ENCODE peak calls at places on chromosomes 2 and 18, in four cellular contexts. M, W, Z and U are unnamed samples.
A peak's percentile ranks its signal among the peaks of the same experiment; 100 is the strongest.

GRCh38 chr2:230665263-230665691 is 47.4 kb upstream of the CAB39 start:
- DNase-seq in M (no peak), W (no peak), Z (no peak), U (no peak)

GRCh38 chr2:78701546-78701945 is 324.0 kb upstream of the REG3G start:
- DNase-seq in M (no peak), W (peak; percentile 18), Z (no peak), U (no peak)

GRCh38 chr2:157874997-157875719 is 972 bp downstream of the ACVR1 start:
- DNase-seq in M (peak; percentile 66), W (peak; percentile 92), Z (peak; percentile 45), U (peak; percentile 44)

GRCh38 chr2:100842241-100842922 is 22.4 kb downstream of the NPAS2 start:
- DNase-seq in M (no peak), W (no peak), Z (no peak), U (no peak)

GRCh38 chr18:21599585-21600525 is 649 bp downstream of the ESCO1 start:
- DNase-seq in M (peak; percentile 45), W (peak; percentile 3), Z (peak; percentile 66), U (peak; percentile 20)

GRCh38 chr2:70212298-70212948 is 21.6 kb upstream of the C2orf42 start:
- DNase-seq in M (no peak), W (no peak), Z (no peak), U (no peak)

GRCh38 chr2:232488721-232489300 is 1.2 kb upstream of the ECEL1 start:
- DNase-seq in M (no peak), W (no peak), Z (no peak), U (no peak)

GRCh38 chr2:230678018-230678417 is 34.6 kb upstream of the CAB39 start:
- DNase-seq in M (no peak), W (no peak), Z (no peak), U (no peak)

GRCh38 chr18:8293184-8293583 is 316.1 kb upstream of the RAB12 start:
- DNase-seq in M (no peak), W (no peak), Z (no peak), U (no peak)

GRCh38 chr2:120672526-120673204 is 63.0 kb upstream of the GLI2 start:
- DNase-seq in M (no peak), W (no peak), Z (no peak), U (no peak)

GRCh38 chr18:3209859-3210569 is 9.8 kb downstream of the MYOM1 start:
- DNase-seq in M (peak; percentile 71), W (no peak), Z (no peak), U (no peak)

GRCh38 chr2:177393381-177393780 is 808 bp downstream of the AGPS start:
- DNase-seq in M (peak; percentile 62), W (peak; percentile 22), Z (peak; percentile 30), U (no peak)

GRCh38 chr2:220664272-220665107 is 907.6 kb downstream of the EPHA4 start:
- DNase-seq in M (no peak), W (peak; percentile 2), Z (no peak), U (peak; percentile 56)

GRCh38 chr18:43883886-43884285 is 606.6 kb upstream of the SYT4 start:
- DNase-seq in M (no peak), W (no peak), Z (no peak), U (no peak)

GRCh38 chr2:42218712-42219111 is 49.6 kb downstream of the EML4 start:
- DNase-seq in M (no peak), W (no peak), Z (no peak), U (no peak)

GRCh38 chr2:46131-46470 is 204 bp downstream of the FAM110C start:
- DNase-seq in M (no peak), W (no peak), Z (no peak), U (no peak)

GRCh38 chr2:176471949-176472348 is 202.7 kb downstream of the MTX2 start:
- DNase-seq in M (no peak), W (no peak), Z (no peak), U (no peak)

GRCh38 chr2:133411857-133412256 is 156.4 kb downstream of the NCKAP5 start:
- DNase-seq in M (no peak), W (no peak), Z (no peak), U (peak; percentile 72)

GRCh38 chr2:102149644-102150455 is 7.3 kb downstream of the IL1R1 start:
- DNase-seq in M (no peak), W (peak; percentile 58), Z (no peak), U (no peak)

GRCh38 chr18:27785815-27786537 is 391.0 kb downstream of the CDH2 start:
- DNase-seq in M (no peak), W (no peak), Z (no peak), U (no peak)

GRCh38 chr18:55513199-55513598 is 74.8 kb downstream of the TCF4 start:
- DNase-seq in M (no peak), W (peak; percentile 49), Z (no peak), U (no peak)

GRCh38 chr2:54240515-54241219 is 15.4 kb downstream of the TSPYL6 start:
- DNase-seq in M (peak; percentile 34), W (peak; percentile 77), Z (no peak), U (peak; percentile 27)

GRCh38 chr2:95281071-95281470 is 6.8 kb downstream of the PROM2 start:
- DNase-seq in M (no peak), W (no peak), Z (no peak), U (no peak)

GRCh38 chr2:181973379-181973778 is 12.3 kb upstream of the PPP1R1C start:
- DNase-seq in M (no peak), W (no peak), Z (no peak), U (no peak)

GRCh38 chr2:237456200-237456731 is 30.8 kb upstream of the MLPH start:
- DNase-seq in M (peak; percentile 62), W (peak; percentile 91), Z (no peak), U (no peak)

GRCh38 chr2:212227755-212228154 is 310.8 kb downstream of the ERBB4 start:
- DNase-seq in M (peak; percentile 82), W (peak; percentile 79), Z (no peak), U (peak; percentile 95)

DNA sequence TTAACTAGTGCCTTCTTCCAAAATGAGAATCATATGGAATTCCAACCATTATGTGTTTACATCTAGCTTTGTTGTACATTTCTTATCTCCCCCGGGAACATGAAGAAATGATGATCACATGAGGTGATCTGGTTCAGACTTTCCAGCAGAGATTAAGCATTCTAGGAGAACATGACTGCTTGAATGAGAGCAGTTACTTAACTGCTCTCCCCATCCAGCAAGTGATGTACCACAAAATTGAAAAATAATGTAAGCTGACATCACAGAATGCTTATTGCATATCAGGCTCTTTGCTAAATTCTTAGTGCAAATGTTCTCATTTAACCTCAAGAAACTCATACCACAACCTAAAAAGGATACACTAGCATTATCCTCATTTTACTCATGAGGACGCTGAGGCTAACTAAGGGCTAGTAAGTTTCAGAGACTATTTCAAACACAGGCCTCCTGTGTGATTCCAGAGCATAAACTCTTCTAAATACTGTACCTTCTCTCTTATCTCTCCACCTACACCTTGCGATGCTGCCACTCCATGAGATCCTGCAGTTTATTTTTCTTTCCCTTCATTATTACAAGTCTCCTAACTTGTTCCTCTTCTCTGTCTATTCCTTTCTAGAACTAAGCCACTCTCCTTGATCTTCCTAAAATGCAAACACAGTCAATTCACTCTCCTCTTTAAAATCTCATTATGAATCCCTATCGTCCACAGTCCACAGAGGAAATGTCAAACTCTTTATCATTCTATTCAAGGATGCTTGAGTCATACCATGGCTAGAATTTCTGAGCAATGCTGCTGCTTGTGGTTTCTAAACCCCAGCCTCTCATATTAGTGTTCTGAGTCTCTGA is 1224.8 kb upstream of the ZEB2 start:
- DNase-seq in M (peak; percentile 89), W (peak; percentile 99), Z (peak; percentile 29), U (peak; percentile 56)
- H3K4me1 ChIP-seq in M (peaks cover 17% of the 10 kb centered on the region), W (peaks cover 6% of the 10 kb centered on the region), Z (no peaks in the 10 kb centered on the region), U (peaks cover 29% of the 10 kb centered on the region)

GRCh38 chr2:115386465-115386864 is 944.0 kb downstream of the DPP10 start:
- DNase-seq in M (no peak), W (no peak), Z (no peak), U (no peak)
- TF ChIP-seq CTCF in M (no peak), W (no peak), Z (no peak), U (no peak)

GRCh38 chr2:23383087-23383486 is 1.9 kb upstream of the KLHL29 start:
- DNase-seq in M (no peak), W (no peak), Z (no peak), U (no peak)
- TF ChIP-seq EZH2 in M (no peak), W (no peak), Z (no peak), U (no peak)

GRCh38 chr2:26177122-26177521 is 4.2 kb downstream of the GAREM2 start:
- DNase-seq in M (no peak), W (no peak), Z (peak; percentile 12), U (no peak)

GRCh38 chr2:26178246-26178645 is 5.4 kb downstream of the GAREM2 start:
- DNase-seq in M (no peak), W (no peak), Z (no peak), U (no peak)

GRCh38 chr2:26178746-26179436 is 6.0 kb downstream of the GAREM2 start:
- DNase-seq in M (peak; percentile 17), W (no peak), Z (peak; percentile 49), U (no peak)

GRCh38 chr2:26182441-26182840 is 9.6 kb downstream of the GAREM2 start:
- DNase-seq in M (no peak), W (no peak), Z (no peak), U (no peak)

GRCh38 chr2:26179446-26179907 is 6.6 kb downstream of the GAREM2 start:
- DNase-seq in M (no peak), W (no peak), Z (peak; percentile 7), U (no peak)
- H3K4me1 ChIP-seq in M (peaks cover 4% of the 10 kb centered on the region), W (peaks cover 4% of the 10 kb centered on the region), Z (peaks cover 32% of the 10 kb centered on the region), U (peaks cover 5% of the 10 kb centered on the region)

GRCh38 chr2:207046642-207047213 is 107.4 kb downstream of the CPO start:
- DNase-seq in M (peak; percentile 33), W (peak; percentile 23), Z (no peak), U (peak; percentile 88)
- TF ChIP-seq CTCF in M (peak; percentile 33), W (no peak), Z (no peak), U (peak; percentile 62)